ENCODE peak calls at places on chromosome 3, in four cellular contexts. H, O, B and D are unnamed samples. For H3K4me1, the result is how much of the 10 kb centered on the place peaks cover.

GRCh38 chr3:100084100-100084806 is 30.0 kb downstream of the FILIP1L start:
- DNase-seq in H (no peak), B (no peak), O (no peak), D (no peak)

GRCh38 chr3:58490860-58491501 is 915 bp upstream of the KCTD6 start:
- DNase-seq in O (no peak), B (no peak), H (no peak), D (peak)

GRCh38 chr3:52005571-52005986 is 9.9 kb upstream of the RPL29 start:
- DNase-seq in O (peak), B (peak), H (no peak), D (no peak)

GRCh38 chr3:78178740-78179139 is 1138.8 kb downstream of the ROBO2 start:
- DNase-seq in B (no peak), O (no peak), H (no peak), D (no peak)

GRCh38 chr3:150299221-150299620 is 108.9 kb upstream of the TSC22D2 start:
- DNase-seq in O (peak), H (no peak), B (no peak), D (no peak)

GRCh38 chr3:132228923-132229322 is 88.3 kb upstream of the ACP3 start:
- DNase-seq in O (no peak), B (no peak), H (no peak), D (no peak)

GRCh38 chr3:143885803-143886427 is 37.6 kb upstream of the SLC9A9 start:
- DNase-seq in O (peak), B (no peak), H (no peak), D (no peak)

GRCh38 chr3:157170861-157171260 is 10.9 kb upstream of the CCNL1 start:
- DNase-seq in H (no peak), B (no peak), O (no peak), D (no peak)

GRCh38 chr3:184177331-184177731 is 2.7 kb downstream of the AP2M1 start:
- DNase-seq in O (no peak), B (no peak), H (no peak), D (no peak)

GRCh38 chr3:195098741-195099525 is 172.0 kb downstream of the XXYLT1 start:
- DNase-seq in O (no peak), H (no peak), B (no peak), D (no peak)

GRCh38 chr3:13703071-13703470 is 154.1 kb downstream of the FBLN2 start:
- DNase-seq in H (no peak), B (no peak), O (no peak), D (peak)

GRCh38 chr3:30289324-30289723 is 317.1 kb upstream of the TGFBR2 start:
- DNase-seq in B (no peak), O (no peak), H (peak), D (no peak)

GRCh38 chr3:184789314-184789998 is 22.5 kb upstream of the VPS8 start:
- DNase-seq in B (no peak), H (no peak), O (no peak), D (no peak)

GRCh38 chr3:151792411-151792810 is 21.5 kb upstream of the AADAC start:
- DNase-seq in B (no peak), O (no peak), H (no peak), D (no peak)

GRCh38 chr3:196518999-196519737 is 4.0 kb upstream of the SMCO1 start:
- DNase-seq in H (peak), B (peak), O (peak), D (peak)

GRCh38 chr3:100810671-100811070 is 101.4 kb downstream of the TFG start:
- DNase-seq in O (no peak), B (no peak), H (no peak), D (no peak)

GRCh38 chr3:193756536-193756935 is 163.5 kb downstream of the OPA1 start:
- DNase-seq in B (no peak), H (no peak), O (no peak), D (no peak)

GRCh38 chr3:82087958-82088357 is 326.5 kb upstream of the GBE1 start:
- DNase-seq in B (no peak), O (no peak), H (no peak), D (no peak)

GRCh38 chr3:62939707-62940106 is 64.5 kb upstream of the CADPS start:
- DNase-seq in O (no peak), H (peak), B (no peak), D (no peak)

GRCh38 chr3:195551381-195551978 is 8.4 kb upstream of the PPP1R2 start:
- DNase-seq in O (no peak), B (no peak), H (no peak), D (no peak)

GRCh38 chr3:135261916-135262315 is 466.9 kb downstream of the EPHB1 start:
- DNase-seq in B (no peak), O (no peak), H (no peak), D (no peak)

GRCh38 chr3:43171770-43172169 is 65.9 kb upstream of the POMGNT2 start:
- DNase-seq in H (no peak), O (no peak), B (no peak), D (no peak)

GRCh38 chr3:140128217-140129137 is 193.5 kb downstream of the CLSTN2 start:
- DNase-seq in B (peak), H (peak), O (peak), D (no peak)

GRCh38 chr3:151918253-151919029 is 45.0 kb downstream of the SUCNR1 start:
- DNase-seq in H (no peak), O (peak), B (no peak), D (no peak)

GRCh38 chr3:141878812-141879211 is 2.4 kb downstream of the ATP1B3 start:
- DNase-seq in H (peak), B (no peak), O (no peak), D (no peak)

GRCh38 chr3:105876745-105877624 is 8.2 kb upstream of the CBLB start:
- DNase-seq in B (no peak), H (no peak), O (no peak), D (no peak)

GRCh38 chr3:122942937-122943827 is 84.4 kb downstream of the SEMA5B start:
- DNase-seq in O (peak), H (peak), B (peak), D (no peak)

GRCh38 chr3:107794664-107795443 is 272.1 kb downstream of the BBX start:
- DNase-seq in B (no peak), H (no peak), O (peak), D (no peak)

GRCh38 chr3:58628823-58629562 is 37.6 kb downstream of the FAM3D start:
- DNase-seq in B (no peak), O (no peak), H (peak), D (no peak)

GRCh38 chr3:50297384-50297775 is 1.8 kb downstream of the HYAL3 start:
- DNase-seq in H (no peak), O (no peak), B (no peak), D (peak)

GRCh38 chr3:156533205-156533604 is 21.7 kb downstream of the SSR3 start:
- DNase-seq in B (no peak), O (no peak), H (no peak), D (no peak)

GRCh38 chr3:134516905-134517304 is 31.0 kb downstream of the CEP63 start:
- DNase-seq in H (no peak), O (no peak), B (no peak), D (no peak)

GRCh38 chr3:72018339-72018984 is 233.5 kb upstream of the PROK2 start:
- DNase-seq in B (no peak), H (no peak), O (no peak), D (no peak)

DNA sequence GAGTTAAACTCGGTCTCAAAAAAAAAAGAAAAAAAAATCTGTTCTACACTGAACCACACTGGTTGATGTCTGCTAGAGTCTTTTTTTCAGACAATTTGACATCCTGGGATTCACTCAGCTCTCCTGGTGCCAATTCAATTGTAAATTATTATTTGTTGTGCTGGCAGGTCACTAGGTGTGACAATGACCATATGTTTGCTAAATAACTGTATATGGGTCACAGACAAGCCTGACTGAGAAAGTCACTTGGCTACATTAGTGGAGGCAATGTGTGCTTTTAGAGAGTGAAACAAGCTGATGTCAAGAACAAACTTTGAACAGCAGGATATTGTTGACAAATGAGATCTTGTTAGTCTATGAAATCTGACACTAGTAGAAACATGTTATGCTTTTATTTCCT is 1379.1 kb downstream of the ZPLD1 start:
- DNase-seq in B (no peak), H (no peak), O (no peak), D (no peak)
- TF ChIP-seq POLR2AphosphoS5 in B (no peak), H (no peak), O (no peak), D (no peak)

GRCh38 chr3:127775398-127776109 is 46.8 kb downstream of the MGLL start:
- DNase-seq in O (no peak), B (no peak), H (no peak), D (peak)
- H3K4me1 ChIP-seq in O (under half), B (under half), H (under half), D (under half)

DNA sequence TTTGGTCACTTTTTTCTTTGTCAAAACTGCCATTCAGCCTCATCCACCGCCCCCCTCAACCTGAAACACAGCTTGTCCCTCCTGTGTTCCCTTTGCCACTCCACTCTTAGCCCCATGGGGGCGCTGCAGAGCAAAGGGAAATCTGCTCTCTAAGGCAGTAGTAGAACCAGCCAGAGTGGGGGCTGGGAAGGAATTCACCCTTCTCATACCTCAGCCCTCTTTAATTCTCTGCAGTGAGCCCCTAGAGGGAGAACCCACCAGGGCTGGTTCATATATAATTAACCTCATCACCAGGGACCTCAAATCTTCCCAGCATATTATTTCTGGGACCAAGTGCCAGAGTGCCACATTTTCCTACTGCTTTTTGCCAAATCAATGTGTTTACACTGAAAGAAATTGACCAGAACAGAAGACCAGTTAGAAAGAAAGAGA is 2.8 kb upstream of the BCL6 start:
- DNase-seq in B (peak), H (peak), O (peak), D (peak)
- TF ChIP-seq POLR2AphosphoS5 in B (peak), H (peak), O (no peak), D (no peak)

GRCh38 chr3:6260551-6261191 is 600.2 kb upstream of the GRM7 start:
- DNase-seq in B (no peak), O (no peak), H (no peak), D (no peak)
- H3K4me1 ChIP-seq in B (under half), O (under half), H (under half), D (under half)

DNA sequence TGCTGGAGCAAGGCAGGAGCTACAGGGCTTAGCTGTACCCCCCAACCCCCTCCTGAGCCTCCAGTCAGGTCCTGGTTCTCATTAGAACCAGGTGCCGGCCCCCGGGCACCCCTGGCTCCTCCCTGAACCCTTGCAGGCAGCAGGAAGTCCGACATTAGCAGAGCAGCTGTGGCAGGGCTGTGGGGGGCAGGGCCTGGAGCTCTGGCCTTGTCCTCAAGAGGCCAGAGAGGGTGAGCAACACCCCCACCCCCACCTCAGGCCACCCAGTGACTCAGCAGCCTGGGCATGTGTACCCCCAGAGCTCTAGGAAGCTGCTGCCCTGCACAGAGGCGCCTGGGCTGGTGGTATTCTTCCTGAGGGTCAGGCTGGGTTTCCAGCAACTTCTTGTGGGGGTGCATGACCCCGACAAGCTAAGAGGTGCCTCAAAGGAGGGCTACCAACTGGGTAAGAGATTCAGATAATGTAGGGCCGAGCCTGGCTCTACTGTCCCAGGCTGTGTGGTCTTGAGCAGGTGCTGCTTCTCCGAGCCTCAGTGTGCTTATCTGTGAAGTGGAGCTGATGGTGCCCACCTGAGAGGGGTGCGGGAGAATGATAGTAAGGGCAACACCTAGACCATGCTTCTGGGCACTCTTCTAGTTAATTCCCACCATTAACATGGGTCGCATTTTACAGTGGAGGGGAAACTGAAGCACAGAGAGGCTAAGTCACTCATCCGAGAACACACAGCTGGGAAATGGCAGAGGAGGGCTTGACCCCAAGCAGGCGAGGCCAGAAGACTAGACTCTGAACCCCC is 16.0 kb downstream of the H1-8 start:
- DNase-seq in B (no peak), H (no peak), O (no peak), D (no peak)
- TF ChIP-seq POLR2AphosphoS5 in B (no peak), H (no peak), O (no peak), D (no peak)

DNA sequence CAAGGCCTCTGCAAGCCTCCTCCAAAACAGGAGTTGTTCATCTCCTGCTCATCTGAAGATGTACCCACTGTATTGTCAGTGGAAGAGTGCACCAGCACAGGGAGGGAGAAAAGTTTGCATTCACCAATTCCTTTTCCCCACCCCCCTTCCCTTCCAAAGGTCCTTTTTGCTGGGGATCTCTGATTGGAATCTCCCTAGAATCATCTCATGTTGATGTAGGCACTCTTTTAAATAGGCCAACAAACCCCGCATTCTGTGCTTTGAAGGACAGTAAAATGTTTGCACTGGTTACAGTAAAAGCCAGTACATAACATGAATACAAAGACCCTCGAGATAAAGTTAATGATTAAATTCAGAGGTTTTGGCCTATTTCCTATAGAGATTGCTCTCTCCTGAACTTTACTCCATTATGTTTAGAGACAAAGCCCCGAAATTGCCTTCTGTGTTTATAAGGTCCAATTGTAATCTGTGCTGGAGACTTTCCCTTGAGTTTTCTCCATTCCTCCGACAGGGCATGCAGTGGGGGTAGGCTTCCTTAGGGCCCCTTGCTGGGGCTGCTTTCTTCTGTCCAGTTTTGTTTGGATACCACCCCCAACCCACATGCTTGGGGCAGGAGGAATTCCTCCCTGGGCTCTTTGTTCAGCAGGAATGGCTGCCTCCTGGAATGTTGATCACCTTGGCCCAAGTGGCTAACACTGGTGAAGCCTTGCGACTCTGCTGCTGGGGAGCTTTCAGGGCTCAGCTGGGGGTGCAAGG is 22.5 kb downstream of the TRIM71 start:
- DNase-seq in H (no peak), B (no peak), O (peak), D (no peak)
- H3K4me1 ChIP-seq in H (under half), B (under half), O (half or more), D (under half)